ENCODE peak calls at places on chromosomes 11 and 22, in seven cellular contexts. Z is NB4, K is neural progenitor cell, N is omental fat pad, G is MCF 10A, R is LNCaP clone FGC, H is IMR-90. X is an unnamed sample.

GRCh38 chr22:43511276-43511910 is 99.6 kb downstream of the MPPED1 start:
- DNase-seq in R (no peak), N (no peak), K (no peak), Z (no peak), H (no peak), G (no peak), X (no peak)

GRCh38 chr11:75667831-75668507 is 869 bp downstream of the MAP6 start:
- DNase-seq in H (peak; percentile 35), G (no peak), K (peak; percentile 94), Z (peak; percentile 23), R (no peak), N (no peak), X (peak; percentile 86)

GRCh38 chr22:39188809-39189208 is 36.3 kb upstream of the CBX7 start:
- DNase-seq in N (no peak), Z (no peak), G (no peak), R (no peak), H (no peak), K (no peak), X (no peak)

GRCh38 chr22:38176170-38176741 is 5.4 kb downstream of the PLA2G6 start:
- DNase-seq in Z (no peak), G (peak; percentile 84), K (no peak), R (no peak), N (no peak), H (peak; percentile 98), X (no peak)

GRCh38 chr22:25942126-25942988 is 200.4 kb downstream of the MYO18B start:
- DNase-seq in G (no peak), Z (no peak), R (no peak), H (no peak), N (no peak), K (no peak), X (no peak)

GRCh38 chr11:59173080-59173963 is 1.4 kb downstream of the DTX4 start:
- DNase-seq in R (no peak), N (no peak), Z (peak; percentile 20), H (peak; percentile 30), K (peak; percentile 90), G (peak; percentile 67), X (peak; percentile 72)

GRCh38 chr11:16095756-16096155 is 260.6 kb downstream of the SOX6 start:
- DNase-seq in N (no peak), R (no peak), K (no peak), H (no peak), G (no peak), Z (no peak), X (no peak)

GRCh38 chr11:44047298-44047697 is 483 bp upstream of the ACCSL start:
- DNase-seq in R (no peak), H (no peak), G (no peak), K (no peak), N (no peak), Z (no peak), X (no peak)

GRCh38 chr11:70834984-70835560 is 417.3 kb downstream of the SHANK2 start:
- DNase-seq in H (no peak), N (no peak), K (no peak), R (no peak), G (no peak), Z (no peak), X (no peak)

GRCh38 chr22:24327827-24328226 is 57.2 kb downstream of the SPECC1L start:
- DNase-seq in R (no peak), G (no peak), N (no peak), Z (peak; percentile 8), H (no peak), K (no peak), X (no peak)

GRCh38 chr22:43256569-43257360 is 69.8 kb upstream of the TTLL12 start:
- DNase-seq in K (no peak), H (no peak), G (no peak), R (no peak), N (no peak), Z (no peak), X (no peak)

GRCh38 chr22:23294221-23294620 is 113.9 kb downstream of the BCR start:
- DNase-seq in Z (no peak), R (no peak), G (no peak), N (no peak), K (no peak), H (no peak), X (no peak)

GRCh38 chr22:23289851-23290724 is 109.8 kb downstream of the BCR start:
- DNase-seq in R (no peak), K (peak; percentile 74), N (no peak), H (peak; percentile 62), G (peak; percentile 61), Z (peak; percentile 45), X (peak; percentile 80)

GRCh38 chr22:23293720-23294119 is 113.4 kb downstream of the BCR start:
- DNase-seq in K (no peak), Z (no peak), G (no peak), N (no peak), R (no peak), H (no peak), X (no peak)

GRCh38 chr22:23292453-23293350 is 112.4 kb downstream of the BCR start:
- DNase-seq in N (no peak), H (no peak), Z (no peak), K (no peak), G (no peak), R (no peak), X (no peak)

DNA sequence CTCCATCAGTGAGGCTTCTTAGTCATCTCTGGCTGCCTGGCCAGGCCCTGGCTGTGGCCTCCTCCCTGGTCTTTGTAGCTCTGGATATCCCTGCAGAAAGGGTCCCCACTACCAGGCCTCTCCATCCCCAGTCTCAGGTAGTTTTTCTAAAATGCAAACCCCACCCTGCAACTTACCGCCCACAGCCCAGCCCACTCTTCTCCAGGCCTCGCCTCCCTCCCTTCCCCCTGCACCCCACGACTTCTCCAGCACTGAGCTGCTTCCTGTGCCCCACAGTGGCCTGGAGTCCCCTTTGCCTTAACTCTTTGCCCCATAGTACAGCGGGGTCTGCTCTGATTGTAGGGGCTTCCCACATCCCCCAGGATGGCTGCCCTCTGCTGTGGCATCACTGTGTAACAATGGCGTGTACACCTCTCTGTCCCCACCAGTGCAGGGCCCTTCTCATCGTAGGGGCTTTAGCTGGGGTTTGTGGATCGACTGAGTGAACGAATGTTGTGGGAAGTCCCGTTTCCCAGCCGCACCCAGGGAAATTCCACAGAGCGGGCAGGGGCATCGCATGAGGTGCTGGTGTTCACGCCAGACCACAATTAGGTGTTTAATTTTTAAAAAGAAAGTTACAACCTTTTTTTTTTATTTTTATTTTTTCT is 111.6 kb downstream of the BCR start:
- DNase-seq in N (no peak), K (no peak), G (no peak), Z (no peak), H (no peak), R (no peak), X (no peak)
- TF ChIP-seq CTCF in N (no peak), K (no peak), G (no peak), Z (no peak), H (no peak), R (no peak), X (no peak)

GRCh38 chr11:94876222-94876621 is 97.1 kb downstream of the CWC15 start:
- DNase-seq in N (no peak), K (no peak), R (no peak), Z (peak; percentile 16), H (no peak), G (no peak), X (no peak)

GRCh38 chr11:94877446-94878200 is 95.7 kb downstream of the CWC15 start:
- DNase-seq in Z (peak; percentile 37), K (no peak), N (no peak), H (no peak), R (no peak), G (no peak), X (no peak)

GRCh38 chr11:94871491-94872185 is 101.7 kb downstream of the CWC15 start:
- DNase-seq in K (no peak), Z (no peak), R (no peak), H (no peak), G (no peak), N (no peak), X (no peak)

GRCh38 chr11:94876645-94877445 is 96.5 kb downstream of the CWC15 start:
- DNase-seq in H (peak; percentile 98), Z (peak; percentile 95), G (peak; percentile 85), N (peak; percentile 30), R (no peak), K (no peak), X (peak; percentile 44)

DNA sequence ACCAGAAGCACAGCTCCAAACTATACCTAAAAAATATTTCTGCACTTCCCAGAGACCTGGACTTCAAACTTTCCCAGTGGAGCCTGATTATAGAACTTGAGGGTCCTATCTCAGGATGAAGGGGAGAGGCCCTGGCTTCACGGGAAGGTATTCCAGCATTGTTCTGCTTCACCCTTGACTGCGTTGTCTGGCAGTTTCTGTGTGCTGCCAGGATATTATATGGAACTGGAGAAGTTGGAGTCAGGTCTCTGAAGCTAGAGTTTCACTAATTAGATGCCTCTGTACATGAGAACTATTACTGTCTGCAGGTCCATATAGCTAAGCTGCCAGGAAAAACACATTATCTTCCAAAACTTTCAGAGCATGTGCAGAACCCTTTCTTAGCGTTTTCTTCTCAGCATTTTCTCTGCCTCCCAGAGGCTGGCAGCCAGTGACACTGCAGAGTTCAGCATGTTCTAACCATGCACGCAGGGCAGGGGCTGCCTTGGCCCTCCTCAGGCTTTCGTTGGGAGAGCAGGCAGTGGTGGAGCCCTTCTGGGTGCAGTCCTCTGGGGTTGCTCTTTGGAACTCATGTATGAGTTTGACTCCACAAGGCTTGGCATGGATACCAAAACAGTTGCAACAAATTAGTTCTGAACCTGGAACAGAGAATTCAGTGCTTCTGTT is 99.3 kb downstream of the CWC15 start:
- DNase-seq in Z (no peak), H (no peak), K (no peak), R (no peak), G (no peak), N (no peak), X (no peak)
- TF ChIP-seq CTCF in Z (no peak), H (no peak), K (no peak), R (no peak), G (no peak), N (no peak), X (no peak)

DNA sequence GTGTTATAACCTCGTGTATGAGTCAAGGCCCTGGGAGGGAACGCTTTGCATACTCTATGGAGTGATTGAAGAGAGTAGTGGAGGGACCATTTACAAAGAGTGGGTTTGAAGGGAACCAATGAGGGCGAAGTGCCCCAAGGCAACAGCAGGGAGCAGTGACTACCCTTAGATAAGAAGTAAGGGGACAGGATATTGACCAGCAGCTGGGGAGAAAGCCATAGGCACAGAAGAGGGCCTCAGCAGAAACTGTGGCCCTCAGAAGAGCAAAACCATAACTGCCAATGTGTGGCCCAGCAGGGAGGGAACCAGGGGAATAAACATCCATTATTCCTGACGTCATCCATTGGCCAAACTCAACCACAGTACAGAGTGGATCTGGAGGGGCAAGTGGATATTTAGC is 24.7 kb downstream of the PARVA start:
- DNase-seq in H (no peak), G (no peak), N (no peak), Z (no peak), K (no peak), R (no peak), X (no peak)
- TF ChIP-seq CTCF in H (no peak), G (no peak), N (no peak), Z (no peak), K (no peak), R (no peak), X (no peak)

GRCh38 chr11:113016905-113017304 is 55.7 kb downstream of the NCAM1 start:
- DNase-seq in R (no peak), G (peak; percentile 27), N (no peak), Z (peak; percentile 49), H (no peak), K (no peak), X (no peak)

GRCh38 chr11:113014731-113015455 is 53.7 kb downstream of the NCAM1 start:
- DNase-seq in N (no peak), R (no peak), Z (peak; percentile 11), H (no peak), K (no peak), G (no peak), X (peak; percentile 10)

GRCh38 chr11:113018913-113019312 is 57.7 kb downstream of the NCAM1 start:
- DNase-seq in N (no peak), K (no peak), Z (no peak), H (no peak), R (no peak), G (no peak), X (no peak)

GRCh38 chr11:113014262-113014661 is 53.0 kb downstream of the NCAM1 start:
- DNase-seq in R (no peak), H (no peak), N (no peak), Z (peak; percentile 3), G (no peak), K (no peak), X (peak; percentile 27)
- TF ChIP-seq CTCF in R (no peak), H (no peak), N (no peak), Z (no peak), G (no peak), K (no peak), X (no peak)